ENCODE peak calls at places on chromosomes 7 and 10, in five cellular contexts. One of them, this sample, is unnamed.

GRCh38 chr10:69896601-69897000 is 94.9 kb downstream of the COL13A1 start:
- DNase-seq in NT2/D1: no peak
- DNase-seq in SW480: no peak
- DNase-seq in endodermal cell: no peak
- DNase-seq in tibial artery: no peak
- DNase-seq in this sample: no peak

GRCh38 chr7:34900891-34901493 is 136.3 kb downstream of the DPY19L1 start:
- DNase-seq in NT2/D1: peak
- DNase-seq in SW480: no peak
- DNase-seq in endodermal cell: peak
- DNase-seq in tibial artery: no peak
- DNase-seq in this sample: no peak

GRCh38 chr10:114879541-114880158 is 58.1 kb downstream of the FHIP2A start:
- DNase-seq in NT2/D1: peak
- DNase-seq in SW480: peak
- DNase-seq in endodermal cell: peak
- DNase-seq in tibial artery: no peak
- DNase-seq in this sample: peak

GRCh38 chr7:12504144-12504543 is 66.4 kb upstream of the SCIN start:
- DNase-seq in NT2/D1: no peak
- DNase-seq in SW480: no peak
- DNase-seq in endodermal cell: no peak
- DNase-seq in tibial artery: no peak
- DNase-seq in this sample: no peak

GRCh38 chr10:70137135-70137534 is 4.5 kb upstream of the AIFM2 start:
- DNase-seq in NT2/D1: no peak
- DNase-seq in SW480: no peak
- DNase-seq in endodermal cell: no peak
- DNase-seq in tibial artery: no peak
- DNase-seq in this sample: no peak

GRCh38 chr7:39212881-39213280 is 235.2 kb downstream of the POU6F2 start:
- DNase-seq in NT2/D1: no peak
- DNase-seq in SW480: no peak
- DNase-seq in endodermal cell: no peak
- DNase-seq in tibial artery: no peak
- DNase-seq in this sample: no peak

GRCh38 chr10:13614530-13615332 is 28.0 kb downstream of the PRPF18 start:
- DNase-seq in NT2/D1: no peak
- DNase-seq in SW480: no peak
- DNase-seq in endodermal cell: peak
- DNase-seq in tibial artery: no peak
- DNase-seq in this sample: no peak

GRCh38 chr7:2081526-2082356 is 151.0 kb downstream of the MAD1L1 start:
- DNase-seq in NT2/D1: no peak
- DNase-seq in SW480: no peak
- DNase-seq in endodermal cell: no peak
- DNase-seq in tibial artery: no peak
- DNase-seq in this sample: no peak

GRCh38 chr10:86963341-86963919 is 4.9 kb upstream of the ADIRF start:
- DNase-seq in NT2/D1: no peak
- DNase-seq in SW480: no peak
- DNase-seq in endodermal cell: no peak
- DNase-seq in tibial artery: no peak
- DNase-seq in this sample: no peak

GRCh38 chr10:128843972-128844371 is 623.1 kb upstream of the MGMT start:
- DNase-seq in NT2/D1: no peak
- DNase-seq in SW480: peak
- DNase-seq in endodermal cell: no peak
- DNase-seq in tibial artery: no peak
- DNase-seq in this sample: no peak

GRCh38 chr10:7085147-7085912 is 325.5 kb downstream of the SFMBT2 start:
- DNase-seq in NT2/D1: no peak
- DNase-seq in SW480: no peak
- DNase-seq in endodermal cell: no peak
- DNase-seq in tibial artery: no peak
- DNase-seq in this sample: no peak

GRCh38 chr7:16189026-16189715 is 232.2 kb downstream of the CRPPA start:
- DNase-seq in NT2/D1: no peak
- DNase-seq in SW480: no peak
- DNase-seq in endodermal cell: no peak
- DNase-seq in tibial artery: no peak
- DNase-seq in this sample: no peak

GRCh38 chr10:110698782-110699201 is 54.7 kb downstream of the RBM20 start:
- DNase-seq in NT2/D1: no peak
- DNase-seq in SW480: no peak
- DNase-seq in endodermal cell: no peak
- DNase-seq in tibial artery: no peak
- DNase-seq in this sample: no peak

GRCh38 chr7:2893411-2893861 is 49.3 kb upstream of the GNA12 start:
- DNase-seq in NT2/D1: no peak
- DNase-seq in SW480: no peak
- DNase-seq in endodermal cell: no peak
- DNase-seq in tibial artery: no peak
- DNase-seq in this sample: no peak

GRCh38 chr10:77710759-77711682 is 73.4 kb upstream of the KCNMA1 start:
- DNase-seq in NT2/D1: no peak
- DNase-seq in SW480: peak
- DNase-seq in endodermal cell: peak
- DNase-seq in tibial artery: peak
- DNase-seq in this sample: peak

GRCh38 chr10:79336739-79337138 is 10.5 kb upstream of the PPIF start:
- DNase-seq in NT2/D1: no peak
- DNase-seq in SW480: no peak
- DNase-seq in endodermal cell: peak
- DNase-seq in tibial artery: no peak
- DNase-seq in this sample: no peak

GRCh38 chr10:105207596-105207995 is 566.5 kb downstream of the SORCS3 start:
- DNase-seq in NT2/D1: no peak
- DNase-seq in SW480: no peak
- DNase-seq in endodermal cell: no peak
- DNase-seq in tibial artery: no peak
- DNase-seq in this sample: no peak

GRCh38 chr10:132376394-132376851 is 20.6 kb upstream of the PWWP2B start:
- DNase-seq in NT2/D1: no peak
- DNase-seq in SW480: no peak
- DNase-seq in endodermal cell: peak
- DNase-seq in tibial artery: no peak
- DNase-seq in this sample: no peak

GRCh38 chr7:46478046-46478445 is 557.0 kb upstream of the IGFBP3 start:
- DNase-seq in NT2/D1: no peak
- DNase-seq in SW480: peak
- DNase-seq in endodermal cell: no peak
- DNase-seq in tibial artery: no peak
- DNase-seq in this sample: no peak

GRCh38 chr10:88118769-88119559 is 255.5 kb downstream of the PTEN start:
- DNase-seq in NT2/D1: no peak
- DNase-seq in SW480: no peak
- DNase-seq in endodermal cell: no peak
- DNase-seq in tibial artery: no peak
- DNase-seq in this sample: no peak

GRCh38 chr7:154182361-154182760 is 130.2 kb downstream of the DPP6 start:
- DNase-seq in NT2/D1: no peak
- DNase-seq in SW480: no peak
- DNase-seq in endodermal cell: no peak
- DNase-seq in tibial artery: no peak
- DNase-seq in this sample: no peak

This sample was measured in activated gamma-delta T cell treated with Interleukin-2 at 50 U/mL for 16 hours.